ENCODE peak calls at places on chromosomes 16 and 17, in nine cellular contexts. S is GM12864, G is thoracic aorta, T is B cell, U is epithelial cell of esophagus, D is Peyer's patch, W is GM12865, O is GM06990, M is mammary epithelial cell. N is an unnamed sample.
A peak's percentile ranks its signal among the peaks of the same experiment; 100 is the strongest.

GRCh38 chr16:632486-633335 is 1.9 kb downstream of the WFIKKN1 start:
- DNase-seq in S (no peak), G (no peak), T (no peak), U (no peak), D (no peak), W (no peak), O (no peak), M (no peak), N (no peak)

GRCh38 chr17:36608794-36609497 is 7.6 kb downstream of the MRM1 start:
- DNase-seq in S (no peak), G (no peak), T (no peak), U (peak; percentile 80), D (peak; percentile 64), W (peak; percentile 48), O (peak; percentile 52), M (peak; percentile 70), N (no peak)

GRCh38 chr17:75447951-75448856 is 8.2 kb upstream of the TMEM94 start:
- DNase-seq in S (no peak), G (no peak), T (no peak), U (no peak), D (no peak), W (no peak), O (no peak), M (no peak), N (no peak)

GRCh38 chr17:62888148-62888547 is 77.9 kb upstream of the TANC2 start:
- DNase-seq in S (no peak), G (no peak), T (no peak), U (peak; percentile 61), D (no peak), W (no peak), O (no peak), M (peak; percentile 48), N (no peak)

GRCh38 chr16:1960665-1961630 is 1.6 kb downstream of the NDUFB10 start:
- DNase-seq in S (no peak), G (no peak), T (no peak), U (peak; percentile 69), D (no peak), W (peak; percentile 82), O (peak; percentile 74), M (peak; percentile 64), N (no peak)

GRCh38 chr17:2084129-2084765 is 29.3 kb downstream of the HIC1 start:
- DNase-seq in S (no peak), G (no peak), T (no peak), U (peak; percentile 58), D (peak; percentile 85), W (no peak), O (no peak), M (peak; percentile 36), N (no peak)

GRCh38 chr16:16073884-16074781 is 124.7 kb downstream of the ABCC1 start:
- DNase-seq in S (no peak), G (no peak), T (no peak), U (no peak), D (no peak), W (no peak), O (no peak), M (no peak), N (no peak)

GRCh38 chr16:46573008-46573833 is 48.0 kb downstream of the SHCBP1 start:
- DNase-seq in S (no peak), G (no peak), T (no peak), U (peak; percentile 51), D (no peak), W (peak; percentile 16), O (no peak), M (peak; percentile 54), N (peak; percentile 39)

GRCh38 chr17:40794466-40794865 is 5.3 kb downstream of the KRT28 start:
- DNase-seq in S (no peak), G (no peak), T (no peak), U (no peak), D (no peak), W (no peak), O (no peak), M (no peak), N (no peak)

GRCh38 chr17:62882284-62882683 is 74.2 kb upstream of the MARCHF10 start:
- DNase-seq in S (no peak), G (no peak), T (no peak), U (no peak), D (no peak), W (no peak), O (no peak), M (no peak), N (no peak)

GRCh38 chr16:30658731-30659506 is 688 bp downstream of the FBRS start:
- DNase-seq in S (peak; percentile 92), G (peak; percentile 85), T (peak; percentile 96), U (peak; percentile 98), D (peak; percentile 88), W (peak; percentile 99), O (peak; percentile 86), M (peak; percentile 97), N (peak; percentile 90)

DNA sequence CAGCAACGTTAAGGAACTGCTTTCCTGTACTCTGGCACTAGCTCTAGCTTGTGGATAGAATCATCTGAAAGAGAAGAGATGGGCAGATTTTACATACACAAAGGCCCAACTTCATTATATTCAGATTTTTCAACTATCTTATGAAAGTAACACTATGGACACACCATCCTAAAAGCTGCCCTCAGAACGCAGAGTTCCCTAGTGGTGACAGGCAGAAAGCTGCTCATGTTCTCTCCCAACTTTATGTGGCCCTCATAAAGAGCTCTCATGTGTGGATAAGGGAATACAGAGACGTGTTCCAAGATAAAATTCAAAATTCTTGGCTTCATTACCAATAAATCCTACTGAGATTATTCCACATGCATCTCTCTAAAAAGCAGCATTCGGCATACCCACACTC is 1.5 kb downstream of the CFAP20 start:
- DNase-seq in S (no peak), G (no peak), T (no peak), U (no peak), D (no peak), W (no peak), O (no peak), M (peak; percentile 11), N (no peak)
- TF ChIP-seq CTCF in S (peak; percentile 41), G (no peak), T (no peak), U (peak; percentile 28), D (no peak), W (no peak), O (peak; percentile 4), M (peak; percentile 8), N (no peak)

DNA sequence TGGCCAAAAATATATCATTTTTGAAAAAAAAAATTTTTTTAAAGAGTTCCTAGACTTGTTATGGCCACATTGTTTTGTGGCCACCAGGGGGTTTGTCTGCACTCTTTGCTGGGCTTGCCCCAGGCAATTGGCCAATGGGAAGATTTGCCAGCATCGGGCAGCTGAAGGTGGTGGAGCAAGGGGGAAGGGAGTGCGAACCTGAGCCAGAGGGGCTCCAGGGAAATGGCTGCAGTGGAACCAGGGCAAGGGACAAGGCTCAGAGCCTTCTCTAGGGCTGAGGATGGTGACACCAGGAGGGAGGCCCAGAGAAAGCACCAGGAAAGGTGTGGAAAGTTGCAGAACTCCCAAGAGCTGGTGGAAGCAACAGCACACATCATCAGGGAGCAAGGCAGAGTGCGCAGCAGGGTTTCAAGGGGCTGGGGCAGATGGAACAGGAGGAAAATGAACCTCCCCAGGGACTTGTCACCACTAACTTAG is 15.5 kb upstream of the CMIP start:
- DNase-seq in S (no peak), G (no peak), T (no peak), U (no peak), D (no peak), W (peak; percentile 56), O (no peak), M (no peak), N (no peak)
- TF ChIP-seq CTCF in S (peak; percentile 56), G (peak; percentile 43), T (peak; percentile 60), U (peak; percentile 29), D (peak; percentile 41), W (peak; percentile 40), O (peak; percentile 61), M (peak; percentile 30), N (no peak)

GRCh38 chr17:43363926-43364285 is 34.9 kb upstream of the ARL4D start:
- DNase-seq in S (no peak), G (no peak), T (no peak), U (no peak), D (no peak), W (no peak), O (no peak), M (no peak), N (no peak)

GRCh38 chr17:43366809-43367587 is 31.8 kb upstream of the ARL4D start:
- DNase-seq in S (no peak), G (no peak), T (no peak), U (no peak), D (no peak), W (no peak), O (no peak), M (no peak), N (no peak)

GRCh38 chr17:43367588-43368242 is 31.1 kb upstream of the ARL4D start:
- DNase-seq in S (peak; percentile 92), G (no peak), T (no peak), U (peak; percentile 49), D (no peak), W (peak; percentile 96), O (peak; percentile 79), M (peak; percentile 99), N (peak; percentile 60)

GRCh38 chr17:43363181-43363925 is 35.4 kb upstream of the ARL4D start:
- DNase-seq in S (no peak), G (no peak), T (no peak), U (no peak), D (no peak), W (no peak), O (peak; percentile 29), M (no peak), N (no peak)

DNA sequence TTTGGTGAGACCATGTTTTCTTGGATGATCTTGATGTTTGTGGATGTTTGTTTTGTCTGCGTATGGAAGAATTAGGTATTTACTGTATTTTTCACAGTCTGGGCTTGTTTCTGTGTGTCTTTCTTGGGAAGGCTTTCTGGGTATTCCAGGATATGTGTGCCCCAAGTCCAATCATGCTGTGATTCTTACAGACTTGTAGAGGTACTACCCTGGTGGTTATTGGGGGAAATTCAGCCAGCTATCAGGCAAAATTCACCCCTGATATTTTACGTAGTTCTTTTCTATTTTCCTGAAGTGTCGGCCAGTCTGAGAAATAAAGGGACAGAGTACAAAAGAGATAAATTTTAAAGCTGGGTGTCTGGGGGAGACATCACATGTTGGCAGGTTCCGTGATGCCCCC is 33.4 kb upstream of the ARL4D start:
- DNase-seq in S (no peak), G (no peak), T (no peak), U (no peak), D (no peak), W (no peak), O (no peak), M (no peak), N (no peak)
- TF ChIP-seq CTCF in S (peak; percentile 24), G (no peak), T (peak; percentile 16), U (peak; percentile 8), D (peak; percentile 8), W (peak; percentile 28), O (peak; percentile 22), M (no peak), N (no peak)

DNA sequence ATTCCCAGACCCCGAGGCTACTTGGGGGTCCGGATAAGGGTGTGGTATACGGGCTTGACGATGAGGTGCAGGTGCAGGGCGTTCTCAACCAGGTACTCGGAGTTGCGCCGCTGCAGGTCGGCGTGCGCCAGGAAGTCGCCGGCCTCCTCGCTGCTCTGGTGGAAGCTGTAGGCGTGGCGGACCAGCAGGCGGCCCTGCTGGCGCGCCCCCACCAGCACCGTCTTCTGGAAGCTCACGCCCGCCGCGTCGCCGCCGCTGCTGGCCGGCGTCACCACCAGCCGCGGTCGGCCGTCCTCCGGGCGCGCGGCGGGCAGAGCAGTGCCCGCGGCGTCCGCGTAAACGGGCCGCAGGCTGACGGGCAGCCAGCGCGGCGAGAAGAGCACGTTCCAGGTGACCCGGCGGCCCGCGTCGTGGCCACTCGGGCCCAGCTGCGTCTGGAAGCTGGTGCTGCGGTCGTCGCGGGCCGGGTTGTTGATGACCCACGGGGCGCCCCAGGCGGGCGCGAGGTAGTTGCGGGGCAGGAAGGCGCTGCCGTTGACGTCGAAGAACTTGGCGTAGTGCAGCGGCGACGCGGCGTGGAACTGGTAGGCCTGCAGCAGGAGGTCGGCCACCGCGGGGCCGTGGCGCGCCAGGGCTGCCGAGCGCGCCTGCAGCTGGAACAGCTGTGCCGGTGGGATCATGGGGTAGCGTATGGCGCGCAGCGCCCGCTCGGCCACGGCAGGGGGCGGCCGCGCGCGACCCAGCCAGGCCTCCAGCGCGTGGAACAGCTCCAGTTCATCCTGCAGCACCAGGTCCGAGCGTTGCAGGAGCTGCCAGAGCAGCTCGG is 4.8 kb downstream of the BTBD17 start:
- DNase-seq in S (no peak), G (no peak), T (no peak), U (no peak), D (no peak), W (no peak), O (no peak), M (no peak), N (no peak)
- TF ChIP-seq CTCF in S (no peak), G (no peak), T (no peak), U (no peak), D (no peak), W (no peak), O (no peak), M (no peak), N (no peak)

N was measured in GM20000.